ENCODE peak calls at places on chromosomes 12 and 14, in ten cellular contexts. One of them, this sample, is unnamed.

GRCh38 chr12:42056130-42056529 is 88.5 kb downstream of the GXYLT1 start:
- DNase-seq in mammary epithelial cell: no peak
- DNase-seq in endothelial cell: no peak
- DNase-seq in GM23338: no peak
- DNase-seq in BJ: no peak
- DNase-seq in tibial artery: no peak
- DNase-seq in Peyer's patch: no peak
- DNase-seq in psoas muscle: no peak
- DNase-seq in NB4: peak
- DNase-seq in fibroblast of mammary gland: no peak
- DNase-seq in this sample: no peak

GRCh38 chr12:19979584-19979983 is 388.8 kb upstream of the PDE3A start:
- DNase-seq in mammary epithelial cell: no peak
- DNase-seq in endothelial cell: no peak
- DNase-seq in GM23338: no peak
- DNase-seq in BJ: no peak
- DNase-seq in tibial artery: peak
- DNase-seq in Peyer's patch: no peak
- DNase-seq in psoas muscle: no peak
- DNase-seq in NB4: no peak
- DNase-seq in fibroblast of mammary gland: peak
- DNase-seq in this sample: no peak

GRCh38 chr12:52391618-52392002 is 6.2 kb upstream of the KRT84 start:
- DNase-seq in mammary epithelial cell: peak
- DNase-seq in endothelial cell: no peak
- DNase-seq in GM23338: no peak
- DNase-seq in BJ: no peak
- DNase-seq in tibial artery: peak
- DNase-seq in Peyer's patch: no peak
- DNase-seq in psoas muscle: no peak
- DNase-seq in NB4: no peak
- DNase-seq in fibroblast of mammary gland: peak
- DNase-seq in this sample: no peak

GRCh38 chr14:74888164-74889158 is 6.7 kb downstream of the DLST start:
- DNase-seq in mammary epithelial cell: peak
- DNase-seq in endothelial cell: no peak
- DNase-seq in GM23338: no peak
- DNase-seq in BJ: no peak
- DNase-seq in tibial artery: no peak
- DNase-seq in Peyer's patch: no peak
- DNase-seq in psoas muscle: no peak
- DNase-seq in NB4: no peak
- DNase-seq in fibroblast of mammary gland: peak
- DNase-seq in this sample: no peak

GRCh38 chr14:59253527-59253926 is 65.1 kb downstream of the DAAM1 start:
- DNase-seq in mammary epithelial cell: no peak
- DNase-seq in endothelial cell: no peak
- DNase-seq in GM23338: no peak
- DNase-seq in BJ: no peak
- DNase-seq in tibial artery: no peak
- DNase-seq in Peyer's patch: no peak
- DNase-seq in psoas muscle: no peak
- DNase-seq in NB4: peak
- DNase-seq in fibroblast of mammary gland: no peak
- DNase-seq in this sample: no peak

GRCh38 chr12:94603434-94604068 is 46.8 kb downstream of the TMCC3 start:
- DNase-seq in mammary epithelial cell: no peak
- DNase-seq in endothelial cell: peak
- DNase-seq in GM23338: peak
- DNase-seq in BJ: no peak
- DNase-seq in tibial artery: peak
- DNase-seq in Peyer's patch: peak
- DNase-seq in psoas muscle: no peak
- DNase-seq in NB4: peak
- DNase-seq in fibroblast of mammary gland: no peak
- DNase-seq in this sample: no peak

GRCh38 chr14:101060171-101060601 is 156.7 kb upstream of the RTL1 start:
- DNase-seq in mammary epithelial cell: no peak
- DNase-seq in endothelial cell: no peak
- DNase-seq in GM23338: no peak
- DNase-seq in BJ: no peak
- DNase-seq in tibial artery: no peak
- DNase-seq in Peyer's patch: no peak
- DNase-seq in psoas muscle: peak
- DNase-seq in NB4: no peak
- DNase-seq in fibroblast of mammary gland: no peak
- DNase-seq in this sample: peak

GRCh38 chr12:43094886-43095285 is 457.1 kb downstream of the ADAMTS20 start:
- DNase-seq in mammary epithelial cell: no peak
- DNase-seq in endothelial cell: no peak
- DNase-seq in GM23338: no peak
- DNase-seq in BJ: no peak
- DNase-seq in tibial artery: no peak
- DNase-seq in Peyer's patch: no peak
- DNase-seq in psoas muscle: no peak
- DNase-seq in NB4: no peak
- DNase-seq in fibroblast of mammary gland: no peak
- DNase-seq in this sample: no peak

GRCh38 chr14:63039800-63040380 is 5.4 kb downstream of the KCNH5 start:
- DNase-seq in mammary epithelial cell: peak
- DNase-seq in endothelial cell: no peak
- DNase-seq in GM23338: peak
- DNase-seq in BJ: peak
- DNase-seq in tibial artery: no peak
- DNase-seq in Peyer's patch: no peak
- DNase-seq in psoas muscle: no peak
- DNase-seq in NB4: peak
- DNase-seq in fibroblast of mammary gland: peak
- DNase-seq in this sample: no peak

GRCh38 chr14:65080954-65081747 is 21.2 kb downstream of the MAX start:
- DNase-seq in mammary epithelial cell: no peak
- DNase-seq in endothelial cell: no peak
- DNase-seq in GM23338: no peak
- DNase-seq in BJ: no peak
- DNase-seq in tibial artery: no peak
- DNase-seq in Peyer's patch: peak
- DNase-seq in psoas muscle: no peak
- DNase-seq in NB4: no peak
- DNase-seq in fibroblast of mammary gland: peak
- DNase-seq in this sample: no peak

GRCh38 chr14:54219281-54220121 is 177.3 kb upstream of the CDKN3 start:
- DNase-seq in mammary epithelial cell: no peak
- DNase-seq in endothelial cell: peak
- DNase-seq in GM23338: peak
- DNase-seq in BJ: no peak
- DNase-seq in tibial artery: no peak
- DNase-seq in Peyer's patch: no peak
- DNase-seq in psoas muscle: no peak
- DNase-seq in NB4: no peak
- DNase-seq in fibroblast of mammary gland: peak
- DNase-seq in this sample: no peak

DNA sequence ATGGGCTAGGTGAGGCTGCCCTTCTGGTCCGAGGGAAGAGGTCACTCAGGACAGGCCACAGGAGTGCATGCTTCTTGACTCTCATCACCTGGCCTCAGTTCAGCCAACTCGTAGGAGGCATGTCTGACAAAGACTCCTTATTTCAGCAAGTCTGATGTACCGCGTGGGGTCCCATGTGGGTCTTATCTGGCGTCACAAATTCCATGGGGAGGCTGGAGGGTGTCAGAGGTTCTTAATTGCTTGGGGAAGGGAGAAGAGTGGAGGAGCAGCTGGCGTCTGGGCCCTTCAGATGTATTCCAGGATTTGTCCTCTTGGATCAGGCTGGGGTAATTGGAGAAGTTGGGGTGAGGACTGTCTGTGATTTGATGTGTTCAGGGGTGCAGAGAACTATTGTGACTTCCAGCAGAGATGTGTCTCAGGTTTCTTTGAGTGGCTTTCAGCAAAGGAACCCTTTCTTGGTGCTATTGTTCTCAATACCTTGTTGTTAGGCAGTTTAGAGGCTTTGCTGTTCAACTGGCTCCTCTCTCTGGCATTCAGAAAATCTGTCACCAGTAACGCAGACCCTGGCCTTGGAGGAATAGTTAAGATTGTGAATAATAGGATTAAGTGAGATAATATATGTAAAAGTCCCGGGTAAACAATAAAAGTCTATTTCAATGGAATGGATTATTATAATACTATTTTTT is 60.1 kb downstream of the SUSD6 start:
- DNase-seq in mammary epithelial cell: no peak
- DNase-seq in endothelial cell: no peak
- DNase-seq in GM23338: no peak
- DNase-seq in BJ: no peak
- DNase-seq in tibial artery: no peak
- DNase-seq in Peyer's patch: no peak
- DNase-seq in psoas muscle: no peak
- DNase-seq in NB4: no peak
- DNase-seq in fibroblast of mammary gland: no peak
- DNase-seq in this sample: no peak
- TF ChIP-seq CTCF in mammary epithelial cell: no peak
- TF ChIP-seq CTCF in endothelial cell: no peak
- TF ChIP-seq CTCF in GM23338: no peak
- TF ChIP-seq CTCF in BJ: no peak
- TF ChIP-seq CTCF in tibial artery: no peak
- TF ChIP-seq CTCF in Peyer's patch: no peak
- TF ChIP-seq CTCF in psoas muscle: no peak
- TF ChIP-seq CTCF in NB4: no peak
- TF ChIP-seq CTCF in fibroblast of mammary gland: no peak
- TF ChIP-seq CTCF in this sample: no peak

DNA sequence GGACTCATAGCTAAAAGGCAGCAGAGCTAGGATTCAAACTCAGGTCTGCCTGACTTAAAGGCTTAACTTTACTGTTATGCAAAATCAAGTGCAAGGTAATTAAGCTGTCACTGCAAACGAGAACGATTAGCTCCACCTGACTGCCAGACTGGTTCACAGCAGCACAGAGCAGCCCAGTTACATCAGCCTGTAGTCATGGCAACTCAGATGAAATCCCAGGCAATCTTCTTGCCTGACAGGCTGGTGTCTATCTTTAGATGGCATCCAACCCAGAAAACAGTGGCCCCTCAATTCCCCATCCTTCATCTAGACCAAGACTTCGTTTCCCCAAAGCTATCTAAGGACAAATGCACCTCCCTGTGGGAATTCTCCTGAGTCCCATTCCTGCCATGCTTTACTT is 77.3 kb upstream of the ACTN1 start:
- DNase-seq in mammary epithelial cell: peak
- DNase-seq in endothelial cell: no peak
- DNase-seq in GM23338: peak
- DNase-seq in BJ: no peak
- DNase-seq in tibial artery: no peak
- DNase-seq in Peyer's patch: no peak
- DNase-seq in psoas muscle: no peak
- DNase-seq in NB4: peak
- DNase-seq in fibroblast of mammary gland: peak
- DNase-seq in this sample: no peak
- TF ChIP-seq CTCF in mammary epithelial cell: no peak
- TF ChIP-seq CTCF in endothelial cell: no peak
- TF ChIP-seq CTCF in GM23338: peak
- TF ChIP-seq CTCF in BJ: peak
- TF ChIP-seq CTCF in tibial artery: no peak
- TF ChIP-seq CTCF in Peyer's patch: no peak
- TF ChIP-seq CTCF in psoas muscle: no peak
- TF ChIP-seq CTCF in NB4: no peak
- TF ChIP-seq CTCF in fibroblast of mammary gland: no peak
- TF ChIP-seq CTCF in this sample: peak

GRCh38 chr12:6074394-6074793 is 50.1 kb downstream of the VWF start:
- DNase-seq in mammary epithelial cell: no peak
- DNase-seq in endothelial cell: no peak
- DNase-seq in GM23338: no peak
- DNase-seq in BJ: no peak
- DNase-seq in tibial artery: no peak
- DNase-seq in Peyer's patch: no peak
- DNase-seq in psoas muscle: no peak
- DNase-seq in NB4: no peak
- DNase-seq in fibroblast of mammary gland: no peak
- DNase-seq in this sample: no peak

GRCh38 chr12:6073426-6073825 is 51.0 kb downstream of the VWF start:
- DNase-seq in mammary epithelial cell: no peak
- DNase-seq in endothelial cell: no peak
- DNase-seq in GM23338: no peak
- DNase-seq in BJ: no peak
- DNase-seq in tibial artery: no peak
- DNase-seq in Peyer's patch: no peak
- DNase-seq in psoas muscle: no peak
- DNase-seq in NB4: no peak
- DNase-seq in fibroblast of mammary gland: no peak
- DNase-seq in this sample: no peak

GRCh38 chr12:6069452-6070093 is 54.9 kb downstream of the VWF start:
- DNase-seq in mammary epithelial cell: peak
- DNase-seq in endothelial cell: no peak
- DNase-seq in GM23338: no peak
- DNase-seq in BJ: peak
- DNase-seq in tibial artery: peak
- DNase-seq in Peyer's patch: no peak
- DNase-seq in psoas muscle: no peak
- DNase-seq in NB4: peak
- DNase-seq in fibroblast of mammary gland: peak
- DNase-seq in this sample: no peak

GRCh38 chr12:6070472-6071257 is 53.8 kb downstream of the VWF start:
- DNase-seq in mammary epithelial cell: no peak
- DNase-seq in endothelial cell: no peak
- DNase-seq in GM23338: no peak
- DNase-seq in BJ: no peak
- DNase-seq in tibial artery: no peak
- DNase-seq in Peyer's patch: peak
- DNase-seq in psoas muscle: no peak
- DNase-seq in NB4: no peak
- DNase-seq in fibroblast of mammary gland: no peak
- DNase-seq in this sample: no peak

DNA sequence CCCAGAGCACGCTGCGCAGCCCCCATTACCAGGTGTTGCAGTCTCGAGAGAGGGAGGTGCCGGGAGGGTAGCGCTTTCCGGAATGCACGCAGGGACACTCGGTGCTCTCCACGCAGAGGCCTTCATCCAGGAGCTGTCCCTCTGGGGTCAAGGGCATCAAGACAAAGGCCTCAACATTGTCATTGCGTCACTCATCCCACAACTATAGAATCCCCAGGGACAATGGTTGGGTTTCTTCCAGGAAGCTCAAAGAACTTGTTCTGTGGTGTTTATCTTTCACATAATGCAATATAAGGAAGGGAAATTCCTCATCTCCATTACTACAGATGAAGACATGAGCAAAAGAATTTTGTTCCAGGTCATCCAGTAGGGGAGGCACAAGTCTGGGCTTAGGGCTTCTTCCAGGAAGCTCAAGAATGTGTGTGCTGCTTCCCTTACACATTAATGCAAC is 52.1 kb downstream of the VWF start:
- DNase-seq in mammary epithelial cell: peak
- DNase-seq in endothelial cell: no peak
- DNase-seq in GM23338: no peak
- DNase-seq in BJ: no peak
- DNase-seq in tibial artery: no peak
- DNase-seq in Peyer's patch: no peak
- DNase-seq in psoas muscle: no peak
- DNase-seq in NB4: peak
- DNase-seq in fibroblast of mammary gland: peak
- DNase-seq in this sample: no peak
- TF ChIP-seq CTCF in mammary epithelial cell: peak
- TF ChIP-seq CTCF in endothelial cell: no peak
- TF ChIP-seq CTCF in GM23338: no peak
- TF ChIP-seq CTCF in BJ: peak
- TF ChIP-seq CTCF in tibial artery: no peak
- TF ChIP-seq CTCF in Peyer's patch: no peak
- TF ChIP-seq CTCF in psoas muscle: no peak
- TF ChIP-seq CTCF in NB4: no peak
- TF ChIP-seq CTCF in fibroblast of mammary gland: peak
- TF ChIP-seq CTCF in this sample: peak

GRCh38 chr12:115456946-115457689 is 773.1 kb upstream of the TBX3 start:
- DNase-seq in mammary epithelial cell: peak
- DNase-seq in endothelial cell: no peak
- DNase-seq in GM23338: peak
- DNase-seq in BJ: no peak
- DNase-seq in tibial artery: no peak
- DNase-seq in Peyer's patch: no peak
- DNase-seq in psoas muscle: no peak
- DNase-seq in NB4: peak
- DNase-seq in fibroblast of mammary gland: no peak
- DNase-seq in this sample: no peak
- TF ChIP-seq CTCF in mammary epithelial cell: peak
- TF ChIP-seq CTCF in endothelial cell: no peak
- TF ChIP-seq CTCF in GM23338: peak
- TF ChIP-seq CTCF in BJ: no peak
- TF ChIP-seq CTCF in tibial artery: no peak
- TF ChIP-seq CTCF in Peyer's patch: no peak
- TF ChIP-seq CTCF in psoas muscle: no peak
- TF ChIP-seq CTCF in NB4: no peak
- TF ChIP-seq CTCF in fibroblast of mammary gland: no peak
- TF ChIP-seq CTCF in this sample: peak